ENCODE peak calls at places on chromosomes 7 and 10, in seven cellular contexts. E, C, O, X, K, Z and H are unnamed samples.

GRCh38 chr10:79241990-79242619 is 105.2 kb upstream of the PPIF start:
- DNase-seq in K (peak), E (peak), X (peak), O (peak), C (peak), Z (peak), H (peak)

GRCh38 chr7:94687810-94688209 is 31.9 kb upstream of the SGCE start:
- DNase-seq in O (no peak), C (no peak), E (no peak), X (no peak), K (peak), Z (no peak), H (no peak)

GRCh38 chr10:22662693-22663330 is 51.6 kb downstream of the PIP4K2A start:
- DNase-seq in E (no peak), C (no peak), O (no peak), X (no peak), Z (no peak), K (no peak), H (no peak)

GRCh38 chr7:105352922-105353668 is 35.6 kb downstream of the SRPK2 start:
- DNase-seq in K (peak), O (no peak), Z (no peak), X (no peak), C (no peak), E (no peak), H (no peak)

GRCh38 chr7:146053492-146053891 is 63.1 kb upstream of the CNTNAP2 start:
- DNase-seq in Z (no peak), K (no peak), E (no peak), C (no peak), X (no peak), O (no peak), H (no peak)

GRCh38 chr10:17216217-17216900 is 11.7 kb upstream of the VIM start:
- DNase-seq in X (peak), K (peak), O (peak), C (no peak), E (peak), Z (peak), H (peak)

GRCh38 chr10:7085147-7085912 is 325.5 kb downstream of the SFMBT2 start:
- DNase-seq in C (no peak), Z (no peak), X (peak), K (peak), O (no peak), E (no peak), H (no peak)

GRCh38 chr7:76009672-76010600 is 15.5 kb upstream of the TMEM120A start:
- DNase-seq in Z (no peak), X (no peak), C (no peak), E (no peak), O (no peak), K (no peak), H (no peak)

GRCh38 chr7:49112222-49112621 is 187.9 kb downstream of the CDC14C start:
- DNase-seq in Z (no peak), X (no peak), C (no peak), K (no peak), O (no peak), E (no peak), H (no peak)

GRCh38 chr10:114714281-114714741 is 56.2 kb upstream of the ABLIM1 start:
- DNase-seq in O (no peak), C (no peak), Z (no peak), E (no peak), K (peak), X (peak), H (peak)

GRCh38 chr7:17408245-17408903 is 109.9 kb downstream of the AHR start:
- DNase-seq in O (no peak), X (peak), Z (no peak), E (no peak), C (no peak), K (peak), H (peak)

GRCh38 chr7:137480824-137481365 is 137.4 kb upstream of the PTN start:
- DNase-seq in K (no peak), C (no peak), X (peak), O (no peak), E (no peak), Z (no peak), H (no peak)

GRCh38 chr7:43584200-43584586 is 1.3 kb downstream of the STK17A start:
- DNase-seq in X (peak), C (no peak), K (peak), E (no peak), Z (peak), O (peak), H (peak)

GRCh38 chr10:132448248-132448731 is 51.3 kb downstream of the PWWP2B start:
- DNase-seq in C (peak), X (no peak), K (peak), E (peak), Z (peak), O (peak), H (peak)

GRCh38 chr10:89303161-89303560 is 1.3 kb downstream of the IFIT2 start:
- DNase-seq in X (no peak), K (no peak), Z (no peak), C (no peak), O (no peak), E (no peak), H (no peak)
- H3K4me3 ChIP-seq in X (peak), K (peak), Z (peak), C (peak), O (peak), E (peak), H (peak)

GRCh38 chr10:25017661-25018060 is 1.2 kb downstream of the THNSL1 start:
- DNase-seq in O (no peak), Z (no peak), E (no peak), K (no peak), C (no peak), X (no peak), H (no peak)
- H3K4me3 ChIP-seq in O (peak), Z (peak), E (peak), K (peak), C (peak), X (peak), H (peak)

DNA sequence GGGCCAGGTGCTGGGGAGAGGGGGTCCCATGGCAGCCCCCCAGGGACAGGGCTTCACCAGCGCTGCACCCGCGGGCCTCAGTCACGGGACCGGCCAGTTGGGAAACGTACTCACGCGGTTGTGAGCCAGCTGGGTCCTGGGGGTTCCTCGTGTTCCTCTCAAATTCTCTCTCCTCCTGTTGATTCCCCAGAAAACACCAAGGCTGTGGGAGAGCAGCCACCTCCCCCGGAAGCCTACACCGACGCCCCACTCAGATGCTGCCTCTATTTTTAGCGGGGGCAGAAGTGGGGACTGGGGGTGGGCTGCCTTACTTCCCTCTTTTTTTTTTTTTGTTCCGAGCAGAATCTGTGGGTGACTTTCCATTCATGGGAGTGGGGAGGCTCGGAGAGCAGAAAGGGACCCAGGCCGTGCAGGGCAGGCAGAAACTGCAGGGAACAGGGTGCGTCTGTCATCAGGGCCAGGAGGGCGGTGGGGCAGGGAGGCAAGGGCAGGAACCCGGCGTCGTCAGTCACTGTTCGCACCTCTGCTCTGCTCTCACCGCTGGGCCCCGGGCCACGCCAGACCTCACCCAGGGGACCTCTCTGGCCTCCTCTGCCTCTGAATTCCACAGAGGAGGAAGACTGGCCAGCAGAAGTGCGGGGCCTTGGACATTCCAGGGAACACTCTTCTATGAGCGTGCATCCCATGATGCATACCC is 63.1 kb downstream of the CARD11 start:
- DNase-seq in Z (no peak), E (peak), C (no peak), O (no peak), X (no peak), K (no peak), H (no peak)
- H3K4me3 ChIP-seq in Z (no peak), E (no peak), C (no peak), O (no peak), X (no peak), K (no peak), H (no peak)

DNA sequence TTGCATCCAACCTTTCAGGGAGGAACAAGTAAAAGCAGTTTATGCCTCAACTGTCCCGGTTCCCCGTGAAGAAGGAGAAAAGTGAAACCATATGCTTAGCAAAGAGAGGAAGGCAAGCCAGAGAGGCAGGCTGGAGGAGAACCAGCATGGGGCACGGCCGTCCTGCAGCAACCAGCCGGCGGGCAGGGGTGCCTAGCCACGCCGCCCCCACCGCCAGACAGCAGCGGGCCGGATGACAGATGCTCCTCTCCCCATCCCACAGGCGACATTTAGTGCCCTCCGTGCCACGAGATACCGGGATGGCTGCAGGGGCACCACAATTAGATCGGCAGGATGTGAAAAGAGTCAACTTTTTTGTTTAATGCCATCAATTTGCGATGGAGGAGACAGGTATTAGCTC is 421.4 kb upstream of the MGMT start:
- DNase-seq in K (no peak), O (no peak), E (no peak), C (no peak), X (no peak), Z (no peak), H (no peak)
- H3K4me3 ChIP-seq in K (no peak), O (no peak), E (no peak), C (no peak), X (no peak), Z (no peak), H (no peak)

GRCh38 chr10:93567277-93568104 is 1.0 kb downstream of the FFAR4 start:
- DNase-seq in Z (no peak), E (no peak), K (no peak), X (no peak), O (no peak), C (no peak), H (no peak)

GRCh38 chr10:93565421-93565820 is 1.0 kb upstream of the FFAR4 start:
- DNase-seq in E (no peak), C (no peak), O (no peak), X (no peak), Z (no peak), K (no peak), H (no peak)

GRCh38 chr10:93570383-93570782 is 3.9 kb downstream of the FFAR4 start:
- DNase-seq in C (no peak), O (no peak), Z (no peak), X (no peak), E (no peak), K (no peak), H (no peak)

GRCh38 chr10:93566435-93567276 is at the start of gene FFAR4:
- DNase-seq in E (no peak), Z (no peak), K (peak), O (no peak), X (no peak), C (no peak), H (peak)

DNA sequence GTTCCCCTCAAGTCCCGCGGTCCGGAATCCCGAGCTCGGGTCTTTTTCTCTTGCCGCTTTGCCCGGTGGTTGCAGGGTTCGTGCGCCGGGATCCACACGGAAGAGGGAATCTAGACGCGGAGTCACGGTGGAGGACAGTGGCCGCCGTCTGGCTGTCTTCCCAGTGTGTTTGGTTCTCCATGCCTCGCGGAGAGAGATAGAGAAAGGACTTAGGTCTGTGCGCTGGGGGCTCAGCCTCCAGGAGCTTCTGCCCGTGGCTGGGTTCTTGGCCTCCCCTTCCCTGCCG is 1.6 kb downstream of the FFAR4 start:
- DNase-seq in O (no peak), Z (no peak), K (peak), C (no peak), X (no peak), E (no peak), H (no peak)
- H3K4me3 ChIP-seq in O (no peak), Z (no peak), K (no peak), C (no peak), X (no peak), E (no peak), H (peak)